ENCODE peak calls at places on chromosomes 2 and 18, in ten cellular contexts. Q is left ventricle myocardium inferior, P is AG04450, L is OCI-LY7, E is glutamatergic neuron, C is fibroblast of mammary gland, A is cardiac fibroblast, D is RWPE1, T is A549, F is endothelial cell of umbilical vein. I is an unnamed sample.

GRCh38 chr18:32057624-32058165 is 34.0 kb upstream of the RNF138 start:
- DNase-seq in Q (no peak), C (no peak), F (no peak), A (no peak), D (no peak), L (no peak), T (no peak), E (no peak), P (no peak), I (no peak)

GRCh38 chr2:235676536-235676799 is 182.6 kb downstream of the AGAP1 start:
- DNase-seq in L (no peak), T (no peak), E (no peak), P (no peak), D (no peak), F (no peak), A (no peak), C (no peak), Q (no peak), I (no peak)

GRCh38 chr18:80192653-80193385 is 54.5 kb downstream of the PARD6G start:
- DNase-seq in C (no peak), A (no peak), T (no peak), L (no peak), F (no peak), P (no peak), E (no peak), Q (no peak), D (no peak), I (no peak)

GRCh38 chr18:33749831-33750230 is 171.8 kb downstream of the ASXL3 start:
- DNase-seq in Q (no peak), T (no peak), D (no peak), E (peak), A (no peak), P (no peak), C (no peak), L (no peak), F (no peak), I (no peak)

GRCh38 chr2:47232738-47233415 is 77.8 kb upstream of the STPG4 start:
- DNase-seq in D (no peak), F (peak), A (no peak), L (no peak), Q (no peak), T (no peak), E (no peak), C (no peak), P (peak), I (no peak)

GRCh38 chr2:237280235-237280634 is 133.7 kb downstream of the COL6A3 start:
- DNase-seq in Q (no peak), A (peak), T (no peak), F (no peak), L (no peak), E (no peak), D (peak), P (peak), C (peak), I (no peak)

GRCh38 chr2:184041077-184041476 is 557.3 kb upstream of the ZNF804A start:
- DNase-seq in D (no peak), L (no peak), F (no peak), C (no peak), T (no peak), P (no peak), E (no peak), Q (no peak), A (peak), I (peak)

GRCh38 chr18:29418136-29418535 is 1241.2 kb upstream of the CDH2 start:
- DNase-seq in T (no peak), C (peak), P (peak), Q (no peak), L (no peak), A (peak), F (no peak), D (no peak), E (no peak), I (peak)

GRCh38 chr2:45170191-45170975 is 161.1 kb upstream of the SIX2 start:
- DNase-seq in P (no peak), D (no peak), A (no peak), Q (no peak), E (peak), F (no peak), L (no peak), C (no peak), T (no peak), I (no peak)

GRCh38 chr2:65031341-65032015 is 24.7 kb upstream of the CEP68 start:
- DNase-seq in L (peak), E (no peak), P (no peak), F (peak), D (no peak), T (no peak), Q (no peak), A (peak), C (no peak), I (no peak)

GRCh38 chr2:111049792-111050640 is 70.7 kb upstream of the BCL2L11 start:
- DNase-seq in C (no peak), L (peak), E (no peak), P (no peak), D (no peak), A (no peak), T (no peak), Q (no peak), F (peak), I (no peak)

GRCh38 chr2:147488472-147488871 is 356.4 kb upstream of the ACVR2A start:
- DNase-seq in T (no peak), E (no peak), F (no peak), L (no peak), A (no peak), D (no peak), C (no peak), P (no peak), Q (no peak), I (no peak)

GRCh38 chr2:95333888-95334338 is 36.8 kb downstream of the KCNIP3 start:
- DNase-seq in E (peak), A (peak), Q (peak), D (peak), P (no peak), L (no peak), F (no peak), C (peak), T (no peak), I (peak)

GRCh38 chr2:76711490-76711889 is 810.7 kb downstream of the LRRTM4 start:
- DNase-seq in A (no peak), C (no peak), F (no peak), D (no peak), L (no peak), Q (no peak), T (no peak), P (no peak), E (no peak), I (no peak)

GRCh38 chr18:36695806-36696205 is 133.0 kb downstream of the TPGS2 start:
- DNase-seq in E (no peak), T (no peak), Q (no peak), L (no peak), F (no peak), D (no peak), P (no peak), C (no peak), A (no peak), I (no peak)

GRCh38 chr18:59725177-59725576 is 28.0 kb upstream of the CCBE1 start:
- DNase-seq in F (no peak), C (no peak), T (no peak), L (no peak), Q (no peak), D (no peak), A (peak), E (no peak), P (no peak), I (no peak)

GRCh38 chr2:223020971-223021675 is 30.9 kb upstream of the KCNE4 start:
- DNase-seq in A (no peak), Q (no peak), F (no peak), L (no peak), D (no peak), T (no peak), C (no peak), E (no peak), P (no peak), I (no peak)

GRCh38 chr2:217797661-217798069 is 205.1 kb downstream of the TNS1 start:
- DNase-seq in P (no peak), D (peak), F (no peak), Q (peak), E (no peak), L (peak), T (no peak), A (no peak), C (peak), I (no peak)

GRCh38 chr2:216633616-216634316 is 546 bp downstream of the IGFBP2 start:
- DNase-seq in A (no peak), T (peak), L (no peak), P (no peak), Q (no peak), E (peak), F (peak), C (no peak), D (no peak), I (no peak)

GRCh38 chr2:201402651-201403573 is 45.8 kb upstream of the FLACC1 start:
- DNase-seq in A (peak), L (no peak), E (no peak), F (no peak), T (no peak), P (no peak), Q (no peak), C (peak), D (no peak), I (no peak)

GRCh38 chr2:173713904-173714555 is 251.1 kb downstream of the SP3 start:
- DNase-seq in E (peak), T (no peak), C (no peak), A (no peak), D (no peak), P (no peak), Q (no peak), L (no peak), F (no peak), I (no peak)

GRCh38 chr2:173719471-173719870 is 245.7 kb downstream of the SP3 start:
- DNase-seq in A (no peak), L (no peak), F (no peak), P (no peak), E (no peak), Q (no peak), D (no peak), T (no peak), C (no peak), I (no peak)

GRCh38 chr2:173720310-173720709 is 244.9 kb downstream of the SP3 start:
- DNase-seq in T (no peak), F (no peak), Q (no peak), D (no peak), C (peak), P (peak), L (no peak), E (no peak), A (peak), I (no peak)

GRCh38 chr2:173715483-173715882 is 249.7 kb downstream of the SP3 start:
- DNase-seq in C (peak), Q (no peak), P (no peak), A (no peak), D (peak), F (no peak), T (no peak), E (no peak), L (no peak), I (peak)

DNA sequence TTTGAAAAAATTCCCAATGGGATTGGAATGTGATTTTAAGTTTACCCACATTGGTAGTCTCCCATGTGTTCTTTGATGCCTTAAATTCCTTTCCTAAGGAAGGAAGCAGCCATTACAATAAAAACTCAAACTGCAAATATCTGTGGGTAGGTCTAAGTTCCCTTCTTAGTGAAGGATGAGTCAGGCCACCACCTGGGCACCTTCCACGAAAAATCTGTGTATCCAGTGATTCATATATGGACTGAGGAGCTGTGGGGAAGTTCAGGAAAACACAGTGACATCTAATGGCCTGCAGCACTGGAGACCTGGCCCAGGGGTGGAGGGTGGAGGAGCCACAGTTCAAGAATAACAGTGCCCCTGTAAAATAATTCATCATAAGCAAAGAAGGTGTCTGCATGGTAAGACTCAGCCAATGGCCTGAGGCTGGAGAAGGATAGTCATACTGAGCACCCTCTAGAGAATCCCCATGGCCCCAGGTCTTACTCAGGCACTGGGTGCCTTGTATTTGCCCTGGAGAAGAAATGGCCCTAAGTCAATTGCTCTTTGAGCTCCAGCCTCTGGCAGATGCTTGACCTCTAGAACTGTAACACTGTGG is 248.6 kb downstream of the SP3 start:
- DNase-seq in T (peak), C (no peak), Q (no peak), A (no peak), P (no peak), E (no peak), F (no peak), L (no peak), D (peak), I (no peak)
- TF ChIP-seq CTCF in T (no peak), C (no peak), Q (no peak), A (no peak), P (no peak), E (no peak), F (no peak), L (no peak), D (no peak), I (no peak)

DNA sequence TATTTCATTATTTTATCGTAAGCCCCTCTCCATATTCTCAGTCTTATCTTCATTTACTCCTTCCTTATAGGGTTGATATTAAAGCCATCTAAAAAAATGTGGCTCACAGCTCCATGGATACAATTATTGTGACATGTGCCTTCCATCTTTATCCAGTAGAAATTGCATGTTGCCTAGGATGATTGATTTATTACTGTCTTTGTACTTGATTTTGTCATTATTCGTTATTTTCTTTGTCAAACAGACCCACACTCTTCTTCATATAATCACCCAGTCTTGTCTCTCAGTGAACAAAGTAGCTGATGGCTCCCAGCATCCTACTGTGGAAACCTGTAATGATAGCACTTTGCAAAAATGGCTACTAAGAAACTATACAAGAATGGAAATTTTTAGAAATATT is 252.2 kb upstream of the KCNJ3 start:
- DNase-seq in D (no peak), L (no peak), A (no peak), T (no peak), C (no peak), F (no peak), P (no peak), Q (no peak), E (no peak), I (no peak)
- TF ChIP-seq CTCF in D (no peak), L (no peak), A (no peak), T (no peak), C (no peak), F (no peak), P (no peak), Q (no peak), E (no peak), I (no peak)

GRCh38 chr18:9673296-9674251 is 34.5 kb upstream of the RAB31 start:
- DNase-seq in L (peak), D (peak), C (peak), Q (no peak), A (peak), F (peak), P (no peak), T (peak), E (no peak), I (no peak)
- TF ChIP-seq CTCF in L (peak), D (peak), C (peak), Q (no peak), A (peak), F (no peak), P (peak), T (peak), E (no peak), I (peak)

DNA sequence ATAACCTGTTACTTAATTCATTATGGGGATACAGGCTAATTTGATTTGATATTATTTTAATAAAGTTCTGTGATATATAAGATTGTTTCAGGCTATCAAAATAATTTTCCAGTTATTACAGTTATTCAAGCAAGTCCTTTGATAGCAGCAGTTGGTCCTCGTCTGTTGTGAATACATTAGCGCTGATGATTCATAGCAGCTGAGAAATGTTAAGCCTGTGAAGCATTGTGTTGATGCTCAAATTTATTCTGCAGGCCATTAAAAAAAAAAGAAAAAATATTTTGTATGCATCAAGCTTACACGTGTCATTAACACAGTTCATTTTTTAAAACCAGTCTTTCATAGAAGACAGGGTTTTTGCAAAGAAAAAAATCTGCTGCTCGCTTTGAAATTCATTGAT is 482.6 kb downstream of the BCL11A start:
- DNase-seq in P (no peak), E (no peak), T (no peak), C (no peak), F (no peak), D (no peak), A (no peak), Q (no peak), L (no peak), I (no peak)
- TF ChIP-seq CTCF in P (no peak), E (no peak), T (no peak), C (no peak), F (no peak), D (no peak), A (no peak), Q (no peak), L (no peak), I (no peak)

DNA sequence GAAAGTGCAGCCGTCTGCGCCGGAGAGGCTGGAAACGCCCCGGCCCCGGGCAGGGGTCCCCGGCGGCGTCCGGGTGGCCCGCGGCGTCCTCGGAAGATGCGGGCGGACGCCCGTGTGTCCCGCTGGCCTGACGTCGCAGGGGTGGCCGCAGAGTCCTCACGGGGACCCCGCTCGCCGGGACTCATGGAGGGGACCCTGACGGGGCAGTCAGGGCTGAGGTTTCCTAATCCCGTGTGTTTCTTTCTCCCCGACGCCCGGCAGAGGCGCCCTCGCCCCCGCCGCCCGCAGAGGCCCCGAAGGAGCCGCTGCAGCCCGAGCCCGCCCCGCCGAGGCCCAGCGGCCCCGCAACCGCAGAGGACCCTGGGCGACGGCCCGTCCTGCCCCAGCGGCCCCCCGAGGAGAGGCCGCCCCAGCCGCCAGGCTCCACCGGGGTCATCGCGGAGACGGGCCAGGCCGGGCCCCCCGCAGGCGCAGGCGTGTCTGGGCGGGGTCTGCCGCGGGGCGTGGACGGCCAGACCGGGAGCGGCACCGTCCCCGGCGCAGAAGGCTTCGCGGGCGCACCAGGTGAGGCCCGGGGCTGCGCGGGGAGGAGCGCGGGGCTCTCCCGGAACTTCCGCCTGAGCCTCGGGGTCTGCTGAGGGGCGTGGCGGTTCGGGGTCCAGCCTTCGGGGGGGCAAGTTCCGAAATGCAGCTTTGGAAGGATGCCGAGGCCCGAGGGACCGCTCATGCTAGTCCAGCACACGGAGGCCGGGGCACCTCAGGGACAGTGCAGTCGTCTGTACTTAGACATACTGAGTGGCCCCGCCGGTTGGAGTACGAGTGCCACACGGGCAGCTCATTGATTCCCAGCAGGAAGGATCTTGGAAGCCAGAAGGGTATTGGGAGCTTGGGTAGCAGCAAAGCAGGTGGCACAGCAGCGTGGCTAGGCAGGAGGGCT is 60.0 kb downstream of the EMILIN2 start:
- DNase-seq in T (peak), A (no peak), P (no peak), D (peak), L (peak), F (peak), E (peak), C (no peak), Q (no peak), I (no peak)
- TF ChIP-seq CTCF in T (peak), A (peak), P (peak), D (peak), L (peak), F (peak), E (no peak), C (no peak), Q (peak), I (peak)